ENCODE peak calls at places on chromosome 19, in four cellular contexts. Z is uterus, G is tibial artery, N is GM23338. T is an unnamed sample.

GRCh38 chr19:7953576-7953975 is 10.1 kb upstream of the TIMM44 start:
- DNase-seq in Z (no peak), G (no peak), N (peak), T (no peak)

GRCh38 chr19:48812094-48812929 is 1.5 kb upstream of the BCAT2 start:
- DNase-seq in Z (peak), G (peak), N (peak), T (peak)

GRCh38 chr19:11209892-11210655 is 12.7 kb upstream of the KANK2 start:
- DNase-seq in Z (no peak), G (no peak), N (no peak), T (no peak)

GRCh38 chr19:44641460-44641859 is 2.2 kb upstream of the PVR start:
- DNase-seq in Z (no peak), G (no peak), N (no peak), T (no peak)

GRCh38 chr19:7748756-7749155 is 1.4 kb upstream of the CD209 start:
- DNase-seq in Z (no peak), G (no peak), N (peak), T (peak)

GRCh38 chr19:40298026-40298425 is 12.9 kb upstream of the AKT2 start:
- DNase-seq in Z (no peak), G (no peak), N (no peak), T (no peak)

GRCh38 chr19:898663-899062 is 5.4 kb downstream of the RNU6-9 start:
- DNase-seq in Z (no peak), G (no peak), N (peak), T (no peak)

GRCh38 chr19:29623726-29624488 is 17.8 kb downstream of the POP4 start:
- DNase-seq in Z (no peak), G (no peak), N (no peak), T (no peak)

GRCh38 chr19:30671622-30672051 is 299.5 kb downstream of the ZNF536 start:
- DNase-seq in Z (no peak), G (no peak), N (no peak), T (peak)

GRCh38 chr19:41863209-41863931 is 3.3 kb downstream of the RPS19 start:
- DNase-seq in Z (no peak), G (no peak), N (no peak), T (no peak)

GRCh38 chr19:55657004-55657747 is 2.3 kb downstream of the U2AF2 start:
- DNase-seq in Z (no peak), G (no peak), N (no peak), T (no peak)

GRCh38 chr19:56253737-56254136 is 18.8 kb upstream of the EDDM13 start:
- DNase-seq in Z (no peak), G (no peak), N (peak), T (peak)

GRCh38 chr19:17117250-17117789 is 41.7 kb downstream of the MYO9B start:
- DNase-seq in Z (no peak), G (no peak), N (no peak), T (no peak)

GRCh38 chr19:40908981-40909380 is 26.9 kb upstream of the CYP2A7 start:
- DNase-seq in Z (no peak), G (no peak), N (peak), T (peak)

GRCh38 chr19:29511768-29512167 is 14.0 kb upstream of the VSTM2B start:
- DNase-seq in Z (no peak), G (no peak), N (no peak), T (no peak)

GRCh38 chr19:22617614-22618325 is 16.4 kb upstream of the ZNF492 start:
- DNase-seq in Z (peak), G (peak), N (no peak), T (no peak)

GRCh38 chr19:18206018-18206417 is 2.2 kb upstream of the RAB3A start:
- DNase-seq in Z (no peak), G (no peak), N (peak), T (no peak)

GRCh38 chr19:18208098-18208951 is 4.5 kb upstream of the RAB3A start:
- DNase-seq in Z (peak), G (no peak), N (peak), T (no peak)

GRCh38 chr19:18216789-18217188 is 9.4 kb downstream of the PDE4C start:
- DNase-seq in Z (no peak), G (no peak), N (no peak), T (no peak)

DNA sequence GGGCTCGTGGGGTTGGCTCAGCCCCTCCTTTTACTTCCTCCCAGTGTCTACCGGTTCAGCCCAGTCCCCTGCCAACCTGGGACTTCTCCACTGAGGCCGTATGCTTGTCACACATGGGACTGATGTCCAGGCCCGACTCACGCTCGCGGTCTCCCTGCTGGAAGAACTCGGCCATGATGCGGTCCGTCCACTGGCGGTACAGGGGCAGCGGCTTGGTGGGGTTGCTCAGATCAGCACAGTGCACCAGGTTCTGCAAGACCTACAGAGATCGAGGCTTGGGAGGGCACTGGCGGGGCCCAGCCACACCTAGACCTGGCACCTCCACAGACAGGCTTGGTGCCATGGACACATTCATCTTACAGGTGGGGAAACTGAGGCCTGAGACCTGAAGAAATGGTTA is 7.8 kb upstream of the RAB3A start:
- DNase-seq in Z (no peak), G (no peak), N (no peak), T (no peak)
- H3K27ac ChIP-seq in Z (no peak), G (no peak), N (no peak), T (no peak)

DNA sequence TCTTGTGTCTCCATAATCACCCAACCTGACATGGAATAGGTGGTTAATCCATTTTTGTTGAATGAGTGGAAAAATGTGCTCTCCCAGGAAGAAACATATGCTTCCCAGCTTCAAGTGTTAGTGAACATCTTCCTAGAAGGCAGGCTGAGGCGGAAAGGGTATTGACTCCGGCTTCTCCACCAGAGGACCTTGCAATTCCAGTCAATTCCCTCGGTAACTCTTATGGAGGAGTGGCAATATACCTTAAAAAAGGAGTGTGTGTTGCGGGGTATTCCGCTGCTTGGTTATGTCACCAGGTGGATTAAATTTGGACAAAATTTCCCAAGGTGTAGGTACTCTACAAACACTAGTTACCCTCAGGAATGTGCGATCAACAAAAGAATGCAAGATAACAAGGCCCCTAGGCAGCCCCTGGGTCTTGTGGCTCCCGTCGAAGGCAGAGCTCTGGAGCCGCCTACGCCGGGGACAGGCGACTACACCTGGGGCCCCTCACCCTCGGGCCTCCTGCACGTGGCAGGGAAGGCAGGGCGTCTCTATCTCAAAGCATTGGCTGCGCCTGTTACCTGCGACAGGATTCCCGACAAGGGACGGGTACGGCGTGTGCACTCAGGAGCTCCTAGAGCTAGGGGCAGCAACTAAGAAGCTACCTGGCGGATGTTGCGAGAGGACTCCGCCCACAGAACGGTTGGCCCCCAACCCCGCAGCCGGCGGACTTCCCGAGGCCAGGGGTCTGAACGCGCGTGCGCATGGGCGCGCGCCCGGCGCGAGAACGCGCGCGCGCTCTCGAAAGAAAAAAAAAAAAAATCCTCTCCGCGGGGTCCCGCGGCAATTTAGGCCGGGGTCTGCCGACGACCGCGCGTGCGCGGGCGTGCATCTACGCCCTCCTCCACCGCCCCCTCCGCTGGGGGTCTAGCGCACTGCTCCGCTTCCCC is at the start of gene WDR87:
- DNase-seq in Z (peak), G (no peak), N (peak), T (peak)
- TF ChIP-seq CTCF in Z (no peak), G (no peak), N (no peak), T (no peak)

GRCh38 chr19:38869836-38870607 is 8.1 kb downstream of the RINL start:
- DNase-seq in Z (peak), G (peak), N (peak), T (peak)
- H3K4me3 ChIP-seq in Z (peak), G (peak), N (peak), T (peak)

GRCh38 chr19:3160219-3160618 is 18.4 kb upstream of the S1PR4 start:
- DNase-seq in Z (no peak), G (no peak), N (no peak), T (no peak)
- H3K27ac ChIP-seq in Z (no peak), G (no peak), N (no peak), T (no peak)

DNA sequence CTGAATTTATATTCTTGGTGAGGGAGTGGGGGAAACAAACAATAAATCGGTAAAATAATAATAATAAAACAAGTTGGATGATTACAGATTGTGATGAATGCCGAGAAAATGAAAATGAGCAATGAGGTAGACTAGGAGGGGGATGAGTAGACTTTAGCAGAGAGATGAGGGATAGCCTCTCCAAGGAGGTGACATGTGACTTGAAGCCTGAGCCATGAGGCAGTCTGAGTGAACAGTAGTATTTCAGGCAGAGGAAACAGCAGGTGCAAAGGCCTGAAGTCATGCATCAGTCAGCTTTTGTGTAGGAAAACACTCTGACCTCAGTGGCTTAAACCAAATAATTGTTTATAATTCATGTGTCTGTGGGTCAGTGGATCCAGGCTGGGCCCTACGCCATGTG is 4.6 kb downstream of the ZNF135 start:
- DNase-seq in Z (no peak), G (no peak), N (no peak), T (no peak)
- TF ChIP-seq CTCF in Z (no peak), G (no peak), N (no peak), T (no peak)

DNA sequence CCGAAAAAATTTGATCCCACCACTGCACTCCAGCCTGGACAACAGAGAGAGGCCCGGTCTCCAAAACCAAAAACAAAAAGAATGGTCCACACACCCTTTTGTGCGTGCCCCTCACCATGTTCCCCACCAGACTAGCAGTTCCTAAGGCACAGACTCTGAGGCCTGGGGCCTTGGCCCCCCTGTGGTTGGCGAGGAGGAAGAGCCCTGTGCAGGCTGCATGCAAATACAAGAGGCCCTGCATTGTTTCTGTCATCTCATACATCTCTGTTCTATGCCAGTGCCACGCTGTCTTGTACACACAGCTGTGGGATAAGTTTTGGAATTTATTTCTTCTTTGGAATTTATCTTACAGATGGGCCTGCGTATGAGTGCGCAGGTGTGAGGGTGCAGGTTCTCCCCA is 4.7 kb upstream of the YJEFN3 start:
- DNase-seq in Z (no peak), G (no peak), N (no peak), T (no peak)
- H3K4me3 ChIP-seq in Z (no peak), G (no peak), N (no peak), T (no peak)

DNA sequence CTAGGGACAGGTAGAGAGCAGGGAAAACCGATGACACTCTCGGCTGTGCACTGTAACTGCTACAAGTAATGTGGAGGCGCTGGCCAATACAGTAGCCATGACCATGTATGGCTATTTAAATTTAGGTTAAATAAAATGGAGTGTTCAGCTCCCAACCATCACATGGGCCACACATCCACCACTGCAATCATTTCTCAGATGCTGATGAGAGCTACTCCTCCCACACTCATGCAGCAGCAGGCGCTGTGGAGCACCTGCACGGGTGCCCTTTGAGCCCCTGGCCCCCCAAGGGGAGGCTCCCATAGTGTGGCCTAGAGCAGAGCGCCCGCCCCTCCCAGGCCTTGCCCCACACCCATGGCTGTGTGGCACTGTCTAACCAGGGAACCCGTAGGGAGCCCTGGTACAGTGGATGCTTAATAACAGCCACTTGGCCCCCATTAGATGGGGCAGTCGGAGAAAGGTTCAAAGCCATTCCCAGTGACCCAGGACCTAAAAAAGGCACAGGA is 6.0 kb downstream of the ACP4 start:
- DNase-seq in Z (no peak), G (no peak), N (peak), T (no peak)
- H3K27ac ChIP-seq in Z (no peak), G (no peak), N (peak), T (no peak)

DNA sequence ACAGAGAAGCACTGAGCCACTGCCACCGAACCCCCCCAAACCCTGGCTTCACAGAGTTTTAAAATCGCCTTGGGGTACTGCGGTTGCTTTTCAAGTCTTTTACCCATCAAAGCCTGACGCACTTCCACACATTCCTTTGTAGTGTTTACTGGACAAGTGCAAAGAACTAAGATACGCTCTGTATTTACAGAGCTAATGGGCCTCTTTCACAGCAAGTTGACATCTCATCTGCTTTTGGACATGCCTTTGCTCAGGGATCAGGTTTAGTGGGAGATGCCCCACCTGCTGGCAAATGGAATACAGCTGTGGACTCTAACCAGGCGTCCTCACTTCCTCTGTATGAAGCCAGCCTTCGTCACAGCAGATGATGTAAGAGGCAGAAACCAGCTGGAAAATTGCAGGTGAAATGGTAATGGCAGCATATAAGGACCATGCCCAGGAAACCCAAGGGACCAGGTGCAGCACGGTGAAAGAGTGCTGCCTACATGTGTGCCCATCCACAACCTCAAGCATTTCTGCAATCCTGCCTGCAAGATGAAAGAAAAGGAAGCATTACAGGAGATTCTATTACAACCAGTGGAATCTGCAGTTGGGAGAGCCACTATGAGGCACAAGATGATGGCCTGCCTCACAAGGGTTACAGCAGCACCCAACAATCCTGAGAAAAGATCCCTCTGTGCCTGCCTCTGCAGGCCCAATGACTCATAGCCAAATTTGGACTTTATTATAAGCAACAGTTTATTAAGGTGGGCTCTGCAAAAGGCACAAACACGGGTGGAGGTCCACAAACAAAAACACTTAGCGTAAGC is 34.7 kb downstream of the BRD4 start:
- DNase-seq in Z (no peak), G (no peak), N (peak), T (peak)
- TF ChIP-seq CTCF in Z (no peak), G (no peak), N (no peak), T (peak)

GRCh38 chr19:13834308-13834790 is 39.1 kb downstream of the ZSWIM4 start:
- DNase-seq in Z (peak), G (no peak), N (no peak), T (peak)
- H3K4me3 ChIP-seq in Z (no peak), G (no peak), N (peak), T (no peak)

T was measured in cardiac muscle cell.